ENCODE peak calls at places on chromosome 10, in ten cellular contexts. M is Panc1, J is cardiac muscle cell, O is tibial artery, U is stomach, Z is SK-N-SH, K is IMR-90, S is GM23338, B is heart left ventricle, H is endodermal cell. T is an unnamed sample.

GRCh38 chr10:124721295-124722052 is 22.7 kb downstream of the FAM53B start:
- DNase-seq in M (no peak), J (no peak), O (peak; percentile 67), U (no peak), Z (no peak), K (no peak), S (no peak), B (peak; percentile 80), H (no peak), T (peak; percentile 63)

GRCh38 chr10:606767-607544 is 82.5 kb downstream of the DIP2C start:
- DNase-seq in M (no peak), J (peak; percentile 22), O (no peak), U (no peak), Z (no peak), K (peak; percentile 89), S (no peak), B (no peak), H (no peak), T (peak; percentile 55)

GRCh38 chr10:74968621-74969019 is 142.2 kb downstream of the KAT6B start:
- DNase-seq in M (no peak), J (no peak), O (no peak), U (no peak), Z (no peak), K (no peak), S (no peak), B (no peak), H (no peak), T (no peak)

GRCh38 chr10:114825513-114826253 is 4.1 kb downstream of the FHIP2A start:
- DNase-seq in M (no peak), J (no peak), O (no peak), U (no peak), Z (no peak), K (peak; percentile 96), S (no peak), B (no peak), H (no peak), T (no peak)

GRCh38 chr10:102230264-102230860 is 4.3 kb downstream of the ELOVL3 start:
- DNase-seq in M (no peak), J (peak; percentile 82), O (no peak), U (peak; percentile 60), Z (peak; percentile 74), K (peak; percentile 42), S (peak; percentile 90), B (peak; percentile 61), H (peak; percentile 94), T (peak; percentile 89)

GRCh38 chr10:69425513-69426298 is 9.0 kb upstream of the TACR2 start:
- DNase-seq in M (no peak), J (no peak), O (no peak), U (peak; percentile 77), Z (no peak), K (no peak), S (no peak), B (no peak), H (no peak), T (no peak)

GRCh38 chr10:66783296-66783695 is 142.5 kb upstream of the LRRTM3 start:
- DNase-seq in M (no peak), J (no peak), O (no peak), U (no peak), Z (no peak), K (peak; percentile 56), S (no peak), B (no peak), H (no peak), T (no peak)

GRCh38 chr10:88006261-88006660 is 142.8 kb downstream of the PTEN start:
- DNase-seq in M (no peak), J (no peak), O (no peak), U (no peak), Z (no peak), K (no peak), S (no peak), B (no peak), H (no peak), T (no peak)

GRCh38 chr10:86034710-86035109 is 331.9 kb downstream of the GRID1 start:
- DNase-seq in M (no peak), J (no peak), O (no peak), U (no peak), Z (no peak), K (no peak), S (no peak), B (no peak), H (no peak), T (no peak)

GRCh38 chr10:87837445-87837844 is 19.4 kb upstream of the ATAD1 start:
- DNase-seq in M (no peak), J (no peak), O (no peak), U (no peak), Z (no peak), K (no peak), S (no peak), B (no peak), H (no peak), T (no peak)

GRCh38 chr10:116891208-116891607 is 41.9 kb downstream of the ENO4 start:
- DNase-seq in M (no peak), J (no peak), O (peak; percentile 41), U (no peak), Z (peak; percentile 74), K (peak; percentile 94), S (no peak), B (peak; percentile 63), H (no peak), T (no peak)

DNA sequence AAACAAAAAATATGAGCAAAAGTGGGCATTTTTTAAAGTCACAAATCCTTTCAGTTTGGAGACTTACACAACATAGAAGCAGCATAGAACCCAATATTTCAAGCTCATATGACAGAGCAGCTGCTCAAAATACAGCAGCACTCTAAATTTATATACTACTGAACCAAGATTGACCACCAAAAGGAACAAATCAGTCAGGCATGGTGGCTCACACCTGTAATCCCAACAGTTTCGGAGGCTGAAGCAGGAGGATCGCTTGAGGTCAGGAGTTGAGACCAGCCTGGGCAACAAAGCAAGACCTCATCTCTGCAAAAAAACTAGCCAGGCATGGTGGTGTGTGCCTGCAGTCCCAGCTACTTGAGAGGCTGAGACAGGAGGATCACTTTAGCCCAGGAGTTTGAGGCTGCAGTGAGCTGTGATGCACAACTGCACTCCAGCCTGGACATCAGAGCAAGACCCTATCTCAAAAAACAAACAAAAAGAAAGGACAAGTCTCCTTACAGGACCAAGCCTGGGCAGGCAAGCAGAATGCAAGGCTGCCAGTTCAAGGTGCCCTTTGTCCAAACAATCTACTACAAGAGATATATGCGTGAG is 40.0 kb downstream of the PARD3 start:
- DNase-seq in M (no peak), J (no peak), O (no peak), U (no peak), Z (no peak), K (no peak), S (no peak), B (no peak), H (no peak), T (no peak)
- H3K27ac ChIP-seq in M (no peak overlapping the region), J (no peak overlapping the region), O (no peak overlapping the region), U (no peak overlapping the region), Z (no peak overlapping the region), K (no peak overlapping the region), S (no peak overlapping the region), B (no peak overlapping the region), H (no peak overlapping the region), T (no peak overlapping the region)

DNA sequence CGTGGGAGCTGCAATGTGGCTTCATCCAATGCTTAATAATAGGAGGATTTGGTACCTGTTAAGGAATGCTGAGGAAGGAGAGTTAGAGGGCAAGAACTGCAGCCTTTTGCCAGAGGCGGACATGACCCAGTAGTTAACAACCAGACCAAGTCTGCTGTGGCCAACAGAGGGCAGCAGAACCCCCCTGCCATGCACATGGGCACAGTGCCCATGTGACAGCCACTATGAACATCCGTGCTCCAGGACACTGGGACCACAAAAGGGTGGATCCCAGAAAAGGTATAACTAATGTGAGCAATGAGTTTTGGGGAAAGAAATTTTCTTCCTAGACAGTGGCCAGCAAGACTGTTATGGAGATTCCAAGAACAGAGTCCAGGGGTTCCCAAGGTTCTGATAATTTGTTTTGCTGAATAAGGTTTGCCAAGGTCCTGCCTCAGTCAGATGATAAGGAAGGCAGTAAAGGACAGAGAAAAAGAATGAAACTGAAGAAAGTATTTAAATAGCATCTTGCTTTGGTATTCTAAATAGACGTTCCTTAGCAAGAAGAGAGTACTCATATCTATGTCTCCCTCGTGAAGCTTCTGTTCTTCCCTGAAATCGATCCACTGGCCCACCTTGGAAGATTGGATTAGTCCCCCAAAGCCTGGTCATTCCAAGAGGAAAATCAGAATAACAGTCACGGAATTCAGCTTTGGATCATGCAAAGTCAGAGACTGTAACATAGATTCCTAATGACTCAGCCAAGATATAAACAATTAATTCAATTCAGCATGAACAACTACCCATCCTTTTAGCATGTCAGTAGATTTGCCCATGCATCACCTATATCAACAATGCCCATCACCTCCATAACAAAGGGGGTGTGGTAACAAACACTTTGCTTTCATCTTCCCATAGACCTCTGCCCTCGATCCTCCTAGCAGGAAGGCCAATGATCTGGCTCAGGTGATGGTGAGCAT is 56.0 kb downstream of the LGI1 start:
- DNase-seq in M (no peak), J (peak; percentile 58), O (peak; percentile 37), U (peak; percentile 59), Z (peak; percentile 64), K (peak; percentile 41), S (peak; percentile 79), B (peak; percentile 48), H (peak; percentile 89), T (peak; percentile 76)
- TF ChIP-seq CTCF in M (peak; percentile 92), J (peak; percentile 68), O (peak; percentile 56), U (peak; percentile 32), Z (peak; percentile 68), K (peak; percentile 42), S (peak; percentile 83), B (peak; percentile 52), H (peak; percentile 91), T (peak; percentile 58)

DNA sequence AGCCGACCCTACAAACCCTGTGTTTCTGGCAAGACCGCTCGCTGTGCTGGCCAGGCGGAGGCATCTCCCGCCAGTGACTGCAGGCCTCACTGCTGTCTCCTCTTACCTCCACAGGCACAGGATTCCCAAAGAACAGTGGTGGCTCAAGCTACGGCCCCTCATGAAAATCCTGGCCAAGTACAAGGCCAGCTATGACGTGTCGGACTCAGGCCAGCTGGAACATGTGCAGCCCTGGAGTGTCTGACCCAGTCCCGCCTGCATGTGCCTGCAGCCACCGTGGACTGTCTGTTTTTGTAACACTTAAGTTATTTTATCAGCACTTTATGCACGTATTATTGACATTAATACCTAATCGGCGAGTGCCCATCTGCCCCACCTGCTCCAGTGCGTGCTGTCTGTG is 36.2 kb downstream of the PITRM1 start:
- DNase-seq in M (no peak), J (no peak), O (no peak), U (no peak), Z (no peak), K (peak; percentile 10), S (no peak), B (peak; percentile 82), H (no peak), T (peak; percentile 49)
- H3K27ac ChIP-seq in M (no peak overlapping the region), J (peak overlapping the region; percentile 77), O (no peak overlapping the region), U (peak overlapping the region; percentile 78), Z (no peak overlapping the region), K (no peak overlapping the region), S (no peak overlapping the region), B (peak overlapping the region; percentile 46), H (no peak overlapping the region), T (no peak overlapping the region)

DNA sequence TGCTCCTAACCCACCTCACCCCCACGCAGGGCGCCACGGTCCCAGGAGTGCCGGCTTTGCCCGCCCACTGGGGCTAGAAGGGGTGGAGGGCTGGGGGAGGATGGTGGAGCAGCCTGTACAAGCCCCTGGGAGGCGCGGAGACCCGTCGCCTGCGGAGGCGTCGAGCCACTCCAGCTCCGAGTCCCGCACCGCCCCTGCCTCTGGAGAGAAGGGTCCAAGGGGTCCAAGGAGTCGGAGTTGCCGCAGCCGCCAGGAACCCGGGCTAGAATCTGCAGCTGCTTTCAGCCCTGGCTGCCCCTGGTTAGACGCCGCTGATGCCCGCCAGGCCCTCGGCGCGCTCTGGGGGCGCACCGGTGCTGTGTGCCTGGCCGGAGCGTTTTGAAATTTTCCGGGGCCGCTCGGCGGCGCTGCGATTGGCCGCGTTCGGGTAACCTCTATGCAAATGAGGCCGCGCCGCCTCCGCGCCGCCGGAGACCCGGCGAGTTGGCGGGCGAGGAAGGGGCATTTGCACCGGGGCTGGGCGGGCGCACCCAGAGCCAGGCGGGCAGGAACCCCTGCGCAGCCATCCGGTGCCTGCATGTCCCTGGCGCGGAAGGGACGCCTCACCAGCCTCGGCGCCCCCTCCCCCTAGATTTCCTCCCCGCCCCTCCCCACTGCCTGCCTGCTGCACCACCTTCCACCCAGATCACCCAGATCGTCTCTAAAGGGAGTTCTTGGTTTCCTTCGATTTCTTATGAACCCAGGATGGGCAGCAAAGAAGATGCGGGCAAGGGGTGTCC is at the start of gene HMX2:
- DNase-seq in M (no peak), J (peak; percentile 51), O (no peak), U (no peak), Z (peak; percentile 55), K (no peak), S (peak; percentile 82), B (no peak), H (peak; percentile 89), T (peak; percentile 67)
- TF ChIP-seq CTCF in M (peak; percentile 57), J (no peak), O (no peak), U (no peak), Z (no peak), K (no peak), S (peak; percentile 23), B (no peak), H (peak; percentile 25), T (no peak)

T was measured in kidney.